ENCODE peak calls at places on chromosome 16, in eight cellular contexts. I is adrenal gland, E is pancreas, U is astrocyte of the cerebellum, R is AG09309, K is tibial nerve, L is heart left ventricle, X is fibroblast of pulmonary artery. Q is an unnamed sample.
A peak's percentile ranks its signal among the peaks of the same experiment; 100 is the strongest.

GRCh38 chr16:47779201-47780016 is 318.3 kb downstream of the PHKB start:
- DNase-seq in U (no peak), K (no peak), I (peak; percentile 23), E (no peak), R (no peak), L (no peak), X (peak; percentile 78), Q (peak; percentile 46)

GRCh38 chr16:50408001-50408400 is 39.2 kb upstream of the BRD7 start:
- DNase-seq in L (no peak), E (no peak), R (no peak), U (no peak), K (no peak), I (no peak), X (no peak), Q (no peak)

GRCh38 chr16:81711609-81712329 is 67.3 kb upstream of the PLCG2 start:
- DNase-seq in X (peak; percentile 94), I (no peak), E (no peak), L (no peak), K (no peak), U (peak; percentile 93), R (peak; percentile 85), Q (no peak)

GRCh38 chr16:50573279-50573678 is 25.1 kb downstream of the NKD1 start:
- DNase-seq in X (no peak), R (no peak), I (no peak), E (no peak), K (no peak), L (no peak), U (no peak), Q (no peak)

GRCh38 chr16:31870809-31871208 is 2.8 kb upstream of the ZNF267 start:
- DNase-seq in K (no peak), I (no peak), E (no peak), X (no peak), R (no peak), U (no peak), L (no peak), Q (no peak)

GRCh38 chr16:89918453-89919347 is at the start of gene MC1R:
- DNase-seq in E (no peak), I (no peak), R (no peak), L (no peak), X (peak; percentile 51), U (no peak), K (no peak), Q (peak; percentile 74)

GRCh38 chr16:8887438-8887765 is 5.3 kb downstream of the LITAFD start:
- DNase-seq in R (no peak), L (no peak), K (no peak), E (no peak), X (no peak), I (no peak), U (no peak), Q (no peak)

GRCh38 chr16:3173892-3174617 is 13.9 kb upstream of the OR1F1 start:
- DNase-seq in I (no peak), U (no peak), L (peak; percentile 37), E (no peak), K (no peak), X (no peak), R (no peak), Q (peak; percentile 65)

GRCh38 chr16:48537909-48538745 is 71.9 kb downstream of the N4BP1 start:
- DNase-seq in I (no peak), R (no peak), U (no peak), E (no peak), K (no peak), L (no peak), X (peak; percentile 31), Q (no peak)

GRCh38 chr16:81938331-81939163 is 72.7 kb downstream of the SDR42E1 start:
- DNase-seq in K (no peak), I (no peak), U (no peak), L (no peak), X (no peak), E (no peak), R (no peak), Q (no peak)

GRCh38 chr16:4217246-4218131 is 24.4 kb downstream of the SRL start:
- DNase-seq in U (peak; percentile 19), R (no peak), I (no peak), K (no peak), X (peak; percentile 21), L (peak; percentile 84), E (no peak), Q (no peak)

GRCh38 chr16:19486744-19487325 is 35.1 kb downstream of the GDE1 start:
- DNase-seq in E (no peak), K (no peak), I (no peak), U (no peak), L (no peak), X (no peak), R (no peak), Q (no peak)

GRCh38 chr16:59192551-59193199 is 458.6 kb upstream of the GOT2 start:
- DNase-seq in I (peak; percentile 22), X (peak; percentile 4), K (no peak), E (no peak), R (no peak), U (no peak), L (no peak), Q (peak; percentile 10)
- TF ChIP-seq CTCF in I (no peak), X (peak; percentile 36), K (no peak), E (no peak), R (peak; percentile 26), U (peak; percentile 58), L (peak; percentile 47), Q (peak; percentile 25)

DNA sequence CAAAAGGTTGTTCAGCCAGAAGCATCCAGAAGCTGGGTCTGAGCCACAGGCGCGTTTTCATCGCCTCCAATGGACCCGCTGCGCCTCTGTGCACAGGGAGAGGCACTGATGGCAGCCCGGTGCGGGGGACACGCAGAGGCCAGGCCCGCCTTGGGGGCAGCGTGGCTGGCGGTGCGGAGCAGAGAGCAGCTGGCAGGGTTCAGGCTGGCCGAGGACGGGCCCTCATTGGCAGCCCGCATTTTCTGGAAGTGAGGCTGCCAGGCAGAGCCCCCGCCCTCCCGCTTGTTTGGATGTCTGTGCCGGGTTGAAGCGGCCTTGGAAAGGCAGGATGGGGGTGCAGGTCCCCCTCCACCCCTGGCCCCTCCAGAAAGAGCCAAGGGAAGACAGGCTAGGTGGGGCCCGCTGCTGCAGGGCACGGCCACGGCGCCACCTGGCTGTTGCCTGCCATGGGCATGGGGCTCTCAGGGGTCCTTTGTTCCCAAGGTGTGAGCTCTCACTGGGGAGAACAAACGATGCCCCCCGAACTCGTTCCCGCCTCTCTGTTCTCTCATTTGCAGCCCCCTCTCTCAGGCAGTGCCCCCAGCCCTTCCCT is 18.8 kb downstream of the GSE1 start:
- DNase-seq in R (no peak), E (no peak), I (no peak), L (no peak), X (no peak), U (no peak), K (no peak), Q (no peak)
- TF ChIP-seq CTCF in R (peak; percentile 1), E (no peak), I (no peak), L (no peak), X (peak; percentile 3), U (peak; percentile 18), K (no peak), Q (no peak)

DNA sequence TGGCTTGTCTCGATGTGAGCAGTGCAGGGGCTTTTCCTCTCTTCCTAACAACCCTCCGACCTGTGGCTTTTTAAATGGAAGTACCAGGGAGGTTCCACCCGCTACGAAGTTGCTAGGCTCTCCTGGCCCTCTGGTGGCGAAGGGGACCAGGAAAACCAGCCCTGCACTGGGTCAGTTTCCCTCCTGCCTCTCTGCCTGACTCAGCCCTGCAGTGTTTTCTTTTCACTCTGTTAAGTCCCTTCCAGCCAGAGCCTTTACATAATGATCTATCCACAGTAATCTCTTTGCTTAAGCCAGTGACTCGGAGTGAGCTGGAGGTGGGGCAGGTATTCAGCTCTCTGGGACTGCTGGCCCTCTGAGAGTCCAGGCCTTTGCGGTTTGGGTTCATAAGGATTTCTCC is 331.3 kb upstream of the EEF2KMT start:
- DNase-seq in X (no peak), E (no peak), U (no peak), R (no peak), L (no peak), I (no peak), K (no peak), Q (no peak)
- TF ChIP-seq CTCF in X (no peak), E (no peak), U (peak; percentile 6), R (no peak), L (no peak), I (no peak), K (no peak), Q (no peak)

DNA sequence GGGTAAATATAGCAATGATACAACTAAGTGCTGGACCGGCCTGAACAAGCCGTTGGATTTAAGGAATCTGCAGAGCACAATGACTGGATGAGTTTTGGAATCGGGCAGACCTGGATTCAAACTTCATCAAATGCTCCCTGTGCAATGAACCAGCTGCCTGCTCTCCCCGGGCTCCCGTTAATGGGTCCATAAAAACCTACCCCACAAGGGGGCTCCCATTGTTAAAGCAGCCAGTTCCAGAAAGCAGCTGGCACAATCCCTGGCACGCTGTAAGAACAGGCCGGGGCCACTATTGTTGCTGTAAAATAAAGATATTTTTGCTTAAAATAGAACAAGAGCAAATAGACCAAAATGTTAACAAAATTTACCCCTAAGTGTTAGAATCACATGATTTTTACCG is 131.9 kb downstream of the C16orf95 start:
- DNase-seq in I (no peak), L (no peak), K (no peak), X (no peak), R (no peak), E (no peak), U (no peak), Q (no peak)
- TF ChIP-seq CTCF in I (no peak), L (no peak), K (no peak), X (peak; percentile 16), R (peak; percentile 31), E (no peak), U (peak; percentile 32), Q (no peak)

GRCh38 chr16:11138026-11138768 is 117.8 kb downstream of the SOCS1 start:
- DNase-seq in L (no peak), E (no peak), X (no peak), U (no peak), I (no peak), K (no peak), R (no peak), Q (no peak)
- TF ChIP-seq CTCF in L (no peak), E (no peak), X (no peak), U (no peak), I (no peak), K (no peak), R (no peak), Q (no peak)

GRCh38 chr16:12184419-12184831 is 207.9 kb downstream of the SNX29 start:
- DNase-seq in U (no peak), X (no peak), E (no peak), I (no peak), R (no peak), L (no peak), K (no peak), Q (no peak)
- TF ChIP-seq CTCF in U (no peak), X (no peak), E (no peak), I (no peak), R (no peak), L (no peak), K (no peak), Q (no peak)